ENCODE peak calls at places on chromosomes 1 and 21, in seven cellular contexts. T, P, Y, K, C, A and J are unnamed samples.

GRCh38 chr1:24540906-24541710 is 14.8 kb upstream of the NCMAP start:
- DNase-seq in P (no peak), C (peak), K (peak), T (no peak), A (no peak), Y (peak), J (peak)

GRCh38 chr21:41816583-41817165 is 49.8 kb upstream of the RIPK4 start:
- DNase-seq in Y (peak), K (peak), T (peak), P (peak), C (peak), A (peak), J (peak)

GRCh38 chr1:9689971-9690381 is 38.4 kb downstream of the PIK3CD start:
- DNase-seq in A (no peak), T (peak), Y (peak), P (peak), K (peak), C (no peak), J (peak)

GRCh38 chr1:83546863-83547262 is 452.1 kb downstream of the TTLL7 start:
- DNase-seq in K (no peak), C (no peak), A (no peak), Y (no peak), P (no peak), T (no peak), J (no peak)

GRCh38 chr1:26126321-26127084 is 14.9 kb downstream of the PDIK1L start:
- DNase-seq in K (peak), T (no peak), P (no peak), C (peak), A (no peak), Y (peak), J (peak)

GRCh38 chr21:44876849-44877575 is 3.5 kb upstream of the PTTG1IP start:
- DNase-seq in P (no peak), T (no peak), C (no peak), A (no peak), K (no peak), Y (no peak), J (no peak)

GRCh38 chr1:178101266-178101630 is 7.3 kb downstream of the RASAL2 start:
- DNase-seq in Y (no peak), A (no peak), K (no peak), P (no peak), T (no peak), C (no peak), J (no peak)

GRCh38 chr1:27668808-27669723 is 2.9 kb downstream of the IFI6 start:
- DNase-seq in Y (peak), K (peak), C (peak), P (peak), T (peak), A (no peak), J (peak)

GRCh38 chr1:50163674-50164073 is 55.0 kb downstream of the ELAVL4 start:
- DNase-seq in Y (no peak), K (no peak), P (no peak), T (no peak), A (no peak), C (no peak), J (no peak)

GRCh38 chr1:226631229-226632000 is 82.9 kb downstream of the STUM start:
- DNase-seq in C (no peak), T (no peak), Y (no peak), A (no peak), K (no peak), P (no peak), J (peak)

GRCh38 chr1:175814885-175815284 is 71.5 kb upstream of the TNR start:
- DNase-seq in Y (no peak), T (no peak), K (no peak), C (no peak), A (no peak), P (no peak), J (no peak)

GRCh38 chr1:178632619-178633018 is 92.4 kb upstream of the RALGPS2 start:
- DNase-seq in K (no peak), Y (no peak), T (no peak), C (peak), P (no peak), A (no peak), J (no peak)

GRCh38 chr21:25887166-25887565 is 152.4 kb downstream of the GABPA start:
- DNase-seq in A (no peak), C (no peak), T (no peak), K (no peak), Y (no peak), P (no peak), J (no peak)

GRCh38 chr1:94675373-94675772 is 133.8 kb upstream of the F3 start:
- DNase-seq in T (no peak), C (peak), P (no peak), K (no peak), A (no peak), Y (no peak), J (no peak)

GRCh38 chr1:51623450-51623849 is 6.6 kb downstream of the OSBPL9 start:
- DNase-seq in C (no peak), P (no peak), K (no peak), T (no peak), A (no peak), Y (no peak), J (no peak)

GRCh38 chr1:181490740-181491712 is 7.7 kb downstream of the CACNA1E start:
- DNase-seq in C (no peak), K (no peak), T (peak), Y (no peak), A (no peak), P (no peak), J (no peak)

GRCh38 chr1:34131396-34132160 is 33.5 kb downstream of the CSMD2 start:
- DNase-seq in A (peak), P (no peak), Y (no peak), K (no peak), T (no peak), C (no peak), J (no peak)

GRCh38 chr1:117167402-117167801 is 43.3 kb downstream of the VTCN1 start:
- DNase-seq in Y (no peak), T (no peak), P (no peak), C (no peak), K (no peak), A (no peak), J (no peak)

GRCh38 chr1:17377325-17377953 is 5.4 kb downstream of the PADI6 start:
- DNase-seq in Y (no peak), T (no peak), C (no peak), A (no peak), P (no peak), K (no peak), J (no peak)

GRCh38 chr1:48776400-48777218 is at the start of gene BEND5:
- DNase-seq in A (peak), K (peak), C (peak), P (peak), T (peak), Y (peak), J (peak)

GRCh38 chr1:109499661-109500536 is 6.0 kb downstream of the CYB561D1 start:
- DNase-seq in Y (peak), K (peak), C (peak), P (no peak), T (no peak), A (no peak), J (no peak)

GRCh38 chr1:917076-917459 is 6.7 kb upstream of the SAMD11 start:
- DNase-seq in Y (peak), A (no peak), T (no peak), K (no peak), P (no peak), C (no peak), J (no peak)

GRCh38 chr1:29197590-29197924 is 15.9 kb upstream of the SRSF4 start:
- DNase-seq in A (no peak), T (no peak), Y (no peak), P (no peak), K (peak), C (peak), J (no peak)

GRCh38 chr1:186033744-186034345 is 299.7 kb downstream of the HMCN1 start:
- DNase-seq in C (peak), A (no peak), P (no peak), Y (no peak), K (no peak), T (no peak), J (no peak)

GRCh38 chr1:24803220-24803619 is 58.0 kb downstream of the CLIC4 start:
- DNase-seq in T (no peak), C (no peak), K (no peak), A (no peak), P (no peak), Y (no peak), J (no peak)

GRCh38 chr1:156498447-156499193 is 2.0 kb downstream of the MEF2D start:
- DNase-seq in T (peak), A (no peak), K (peak), Y (peak), P (peak), C (peak), J (no peak)

DNA sequence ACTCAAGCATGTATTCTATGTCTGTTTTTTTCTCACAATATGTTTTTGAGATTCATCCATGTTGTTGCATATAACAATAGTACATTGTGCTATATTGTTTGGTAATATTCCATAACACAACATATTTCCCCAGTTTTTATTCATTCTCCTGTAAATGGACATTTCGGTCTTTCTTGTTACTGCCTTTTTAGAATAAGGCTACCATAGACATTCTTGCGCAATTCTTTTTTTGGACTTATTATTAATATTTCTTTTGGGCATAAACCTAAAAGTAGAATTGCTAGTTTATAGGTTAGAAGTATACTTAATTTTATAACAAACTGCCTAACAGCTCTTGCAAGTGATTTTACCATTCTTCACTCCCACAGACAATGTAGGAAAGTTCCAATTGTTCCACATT is 573.0 kb downstream of the ADGRL2 start:
- DNase-seq in Y (no peak), C (no peak), T (no peak), A (no peak), P (no peak), K (no peak), J (no peak)
- TF ChIP-seq CTCF in Y (no peak), C (no peak), T (no peak), A (no peak), P (no peak), K (no peak), J (no peak)

DNA sequence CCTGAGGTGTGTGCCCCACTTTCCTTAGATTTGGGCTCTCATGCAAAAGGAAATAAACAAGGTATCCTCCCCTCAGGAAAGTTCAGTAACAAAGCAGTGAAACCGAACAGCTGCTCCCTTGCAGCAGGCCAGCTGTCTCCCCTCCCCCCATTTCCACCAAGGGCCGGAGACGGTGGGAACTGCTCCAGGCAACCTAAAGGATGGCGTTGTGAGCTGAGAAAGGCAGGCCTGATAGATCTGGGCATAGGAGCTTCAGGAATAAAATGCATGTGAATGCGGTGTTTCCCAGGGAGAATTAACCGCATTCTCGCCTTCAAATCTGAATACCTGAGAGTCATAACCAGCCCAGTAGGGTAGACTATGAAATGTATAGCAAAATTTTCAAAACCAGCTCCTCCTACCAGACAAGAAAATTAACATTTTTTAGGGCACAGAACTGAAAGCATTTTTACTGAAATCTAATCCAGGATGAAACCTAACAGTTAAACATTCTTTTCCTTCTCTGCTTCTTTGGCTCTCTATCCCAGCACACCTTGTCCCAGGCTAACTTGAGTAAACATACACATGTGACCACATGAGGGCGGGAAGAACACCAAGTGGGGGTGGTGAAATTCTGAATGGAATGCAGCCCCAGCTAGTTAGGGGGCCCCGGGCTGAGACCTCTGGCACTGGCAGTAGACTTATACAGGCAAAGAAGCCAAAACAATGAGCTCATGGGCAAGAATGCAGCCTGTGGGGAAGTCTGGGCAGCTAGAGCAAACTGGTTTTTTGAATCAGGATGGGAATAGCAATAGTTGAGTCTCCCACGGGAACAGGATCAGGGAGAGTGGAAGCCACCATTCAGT is 11.5 kb downstream of the MCL1 start:
- DNase-seq in A (no peak), C (peak), T (peak), P (peak), K (peak), Y (peak), J (peak)
- TF ChIP-seq POLR2A in A (no peak), C (peak), T (no peak), P (no peak), K (no peak), Y (no peak), J (no peak)

DNA sequence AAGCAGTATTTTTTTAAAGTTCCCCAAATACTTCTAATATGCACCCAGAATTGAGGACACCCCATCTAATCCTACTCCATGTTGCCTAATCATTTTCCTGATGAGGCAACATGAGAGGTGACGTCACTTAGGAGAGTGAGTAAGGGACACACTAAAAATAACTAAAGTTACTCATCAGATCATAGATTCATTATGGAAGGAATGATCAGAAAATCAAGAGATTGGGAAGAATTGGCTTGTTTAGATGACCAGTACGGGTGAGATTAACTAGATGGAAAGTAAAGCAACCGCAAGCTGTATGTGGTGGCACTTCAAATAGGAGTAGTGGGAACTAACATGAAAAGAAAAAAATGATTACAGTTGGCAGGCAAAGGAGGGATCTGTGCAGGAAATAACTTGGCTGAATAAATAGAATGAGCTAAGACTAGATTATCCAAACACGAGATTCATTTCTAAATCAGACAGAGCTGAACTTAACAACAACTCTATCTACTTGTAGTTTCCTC is 61.4 kb upstream of the CXADR start:
- DNase-seq in K (no peak), Y (peak), A (no peak), P (no peak), C (peak), T (no peak), J (peak)
- TF ChIP-seq CTCF in K (no peak), Y (no peak), A (no peak), P (no peak), C (no peak), T (no peak), J (no peak)

GRCh38 chr1:8238141-8239038 is 79.5 kb upstream of the SLC45A1 start:
- DNase-seq in A (no peak), P (peak), Y (no peak), C (peak), T (no peak), K (no peak), J (no peak)
- TF ChIP-seq POLR2A in A (no peak), P (no peak), Y (no peak), C (peak), T (no peak), K (no peak), J (no peak)